ENCODE peak calls at places on chromosomes 7 and 10, in four cellular contexts. One of them, this sample, is unnamed.

GRCh38 chr10:23293145-23293724 is 51.4 kb downstream of the C10orf67 start:
- DNase-seq in activated CD8-positive, alpha-beta memory T cell treated with anti-CD3 and anti-CD28 coated beads, Interleukin-2, amount 50 U/mL, for 48 hours: no peak
- DNase-seq in lower leg skin: no peak
- DNase-seq in NCI-H2081: peak
- DNase-seq in this sample: peak

GRCh38 chr7:7323352-7323751 is 141.0 kb downstream of the C1GALT1 start:
- DNase-seq in lower leg skin: no peak
- DNase-seq in activated CD8-positive, alpha-beta memory T cell treated with anti-CD3 and anti-CD28 coated beads, Interleukin-2, amount 50 U/mL, for 48 hours: no peak
- DNase-seq in NCI-H2081: no peak
- DNase-seq in this sample: no peak

GRCh38 chr7:49060743-49061142 is 136.4 kb downstream of the CDC14C start:
- DNase-seq in lower leg skin: no peak
- DNase-seq in NCI-H2081: no peak
- DNase-seq in activated CD8-positive, alpha-beta memory T cell treated with anti-CD3 and anti-CD28 coated beads, Interleukin-2, amount 50 U/mL, for 48 hours: no peak
- DNase-seq in this sample: no peak

GRCh38 chr10:22606164-22606614 is 108.2 kb downstream of the PIP4K2A start:
- DNase-seq in lower leg skin: peak
- DNase-seq in NCI-H2081: no peak
- DNase-seq in activated CD8-positive, alpha-beta memory T cell treated with anti-CD3 and anti-CD28 coated beads, Interleukin-2, amount 50 U/mL, for 48 hours: no peak
- DNase-seq in this sample: peak

GRCh38 chr10:34141032-34141431 is 674.1 kb downstream of the PARD3 start:
- DNase-seq in lower leg skin: no peak
- DNase-seq in activated CD8-positive, alpha-beta memory T cell treated with anti-CD3 and anti-CD28 coated beads, Interleukin-2, amount 50 U/mL, for 48 hours: no peak
- DNase-seq in NCI-H2081: no peak
- DNase-seq in this sample: no peak

GRCh38 chr7:101880536-101881443 is 63.4 kb downstream of the CUX1 start:
- DNase-seq in activated CD8-positive, alpha-beta memory T cell treated with anti-CD3 and anti-CD28 coated beads, Interleukin-2, amount 50 U/mL, for 48 hours: no peak
- DNase-seq in NCI-H2081: no peak
- DNase-seq in lower leg skin: peak
- DNase-seq in this sample: no peak

GRCh38 chr7:6655636-6656385 is 18.7 kb downstream of the ZNF316 start:
- DNase-seq in lower leg skin: no peak
- DNase-seq in activated CD8-positive, alpha-beta memory T cell treated with anti-CD3 and anti-CD28 coated beads, Interleukin-2, amount 50 U/mL, for 48 hours: no peak
- DNase-seq in NCI-H2081: no peak
- DNase-seq in this sample: no peak

GRCh38 chr7:26151096-26151495 is 902 bp upstream of the NFE2L3 start:
- DNase-seq in NCI-H2081: no peak
- DNase-seq in lower leg skin: no peak
- DNase-seq in activated CD8-positive, alpha-beta memory T cell treated with anti-CD3 and anti-CD28 coated beads, Interleukin-2, amount 50 U/mL, for 48 hours: no peak
- DNase-seq in this sample: no peak

GRCh38 chr7:129376076-129376777 is 58.0 kb upstream of the STRIP2 start:
- DNase-seq in lower leg skin: peak
- DNase-seq in activated CD8-positive, alpha-beta memory T cell treated with anti-CD3 and anti-CD28 coated beads, Interleukin-2, amount 50 U/mL, for 48 hours: peak
- DNase-seq in NCI-H2081: peak
- DNase-seq in this sample: peak

GRCh38 chr7:47565841-47566240 is 16.1 kb downstream of the TNS3 start:
- DNase-seq in activated CD8-positive, alpha-beta memory T cell treated with anti-CD3 and anti-CD28 coated beads, Interleukin-2, amount 50 U/mL, for 48 hours: no peak
- DNase-seq in lower leg skin: no peak
- DNase-seq in NCI-H2081: no peak
- DNase-seq in this sample: no peak

GRCh38 chr7:113367187-113367586 is 248.8 kb upstream of the SMIM30 start:
- DNase-seq in NCI-H2081: no peak
- DNase-seq in lower leg skin: no peak
- DNase-seq in activated CD8-positive, alpha-beta memory T cell treated with anti-CD3 and anti-CD28 coated beads, Interleukin-2, amount 50 U/mL, for 48 hours: no peak
- DNase-seq in this sample: no peak

GRCh38 chr10:34157501-34157900 is 657.6 kb downstream of the PARD3 start:
- DNase-seq in lower leg skin: no peak
- DNase-seq in activated CD8-positive, alpha-beta memory T cell treated with anti-CD3 and anti-CD28 coated beads, Interleukin-2, amount 50 U/mL, for 48 hours: no peak
- DNase-seq in NCI-H2081: no peak
- DNase-seq in this sample: no peak

GRCh38 chr10:32263300-32263699 is 83.7 kb downstream of the EPC1 start:
- DNase-seq in lower leg skin: no peak
- DNase-seq in activated CD8-positive, alpha-beta memory T cell treated with anti-CD3 and anti-CD28 coated beads, Interleukin-2, amount 50 U/mL, for 48 hours: no peak
- DNase-seq in NCI-H2081: no peak
- DNase-seq in this sample: no peak

GRCh38 chr10:36446873-36447272 is 678.5 kb upstream of the ANKRD30A start:
- DNase-seq in lower leg skin: no peak
- DNase-seq in NCI-H2081: peak
- DNase-seq in activated CD8-positive, alpha-beta memory T cell treated with anti-CD3 and anti-CD28 coated beads, Interleukin-2, amount 50 U/mL, for 48 hours: no peak
- DNase-seq in this sample: no peak

GRCh38 chr7:110065112-110065511 is 1025.8 kb upstream of the LRRN3 start:
- DNase-seq in lower leg skin: no peak
- DNase-seq in activated CD8-positive, alpha-beta memory T cell treated with anti-CD3 and anti-CD28 coated beads, Interleukin-2, amount 50 U/mL, for 48 hours: no peak
- DNase-seq in NCI-H2081: peak
- DNase-seq in this sample: no peak

GRCh38 chr7:91239171-91239604 is 25.0 kb upstream of the FZD1 start:
- DNase-seq in activated CD8-positive, alpha-beta memory T cell treated with anti-CD3 and anti-CD28 coated beads, Interleukin-2, amount 50 U/mL, for 48 hours: no peak
- DNase-seq in NCI-H2081: no peak
- DNase-seq in lower leg skin: no peak
- DNase-seq in this sample: no peak

GRCh38 chr7:135858379-135858778 is 109.8 kb upstream of the FAM180A start:
- DNase-seq in lower leg skin: no peak
- DNase-seq in activated CD8-positive, alpha-beta memory T cell treated with anti-CD3 and anti-CD28 coated beads, Interleukin-2, amount 50 U/mL, for 48 hours: no peak
- DNase-seq in NCI-H2081: no peak
- DNase-seq in this sample: no peak

GRCh38 chr7:26454180-26454579 is 162.5 kb downstream of the SNX10 start:
- DNase-seq in NCI-H2081: no peak
- DNase-seq in activated CD8-positive, alpha-beta memory T cell treated with anti-CD3 and anti-CD28 coated beads, Interleukin-2, amount 50 U/mL, for 48 hours: no peak
- DNase-seq in lower leg skin: no peak
- DNase-seq in this sample: no peak

GRCh38 chr7:36408589-36408988 is 18.9 kb downstream of the ANLN start:
- DNase-seq in activated CD8-positive, alpha-beta memory T cell treated with anti-CD3 and anti-CD28 coated beads, Interleukin-2, amount 50 U/mL, for 48 hours: no peak
- DNase-seq in NCI-H2081: peak
- DNase-seq in lower leg skin: no peak
- DNase-seq in this sample: no peak

This sample was measured in germinal center.